ENCODE peak calls at places on chromosomes 7 and 10, in ten cellular contexts. One of them, this sample, is unnamed.
A peak's percentile ranks its signal among the peaks of the same experiment; 100 is the strongest.

GRCh38 chr7:135962802-135963201 is 14.4 kb downstream of the MTPN start:
- DNase-seq in A549: no peak
- DNase-seq in fibroblast of lung: no peak
- DNase-seq in fibroblast of pulmonary artery: no peak
- DNase-seq in Peyer's patch: no peak
- DNase-seq in Panc1: no peak
- DNase-seq in BE2C: no peak
- DNase-seq in suprapubic skin: no peak
- DNase-seq in hepatocyte: no peak
- DNase-seq in AG09309: no peak
- DNase-seq in this sample: no peak

GRCh38 chr7:42925630-42926029 is 6.3 kb downstream of the PSMA2 start:
- DNase-seq in A549: no peak
- DNase-seq in fibroblast of lung: no peak
- DNase-seq in fibroblast of pulmonary artery: no peak
- DNase-seq in Peyer's patch: no peak
- DNase-seq in Panc1: no peak
- DNase-seq in BE2C: no peak
- DNase-seq in suprapubic skin: no peak
- DNase-seq in hepatocyte: no peak
- DNase-seq in AG09309: no peak
- DNase-seq in this sample: no peak

GRCh38 chr10:112926906-112927688 is 22.9 kb upstream of the TCF7L2 start:
- DNase-seq in A549: no peak
- DNase-seq in fibroblast of lung: no peak
- DNase-seq in fibroblast of pulmonary artery: no peak
- DNase-seq in Peyer's patch: no peak
- DNase-seq in Panc1: no peak
- DNase-seq in BE2C: no peak
- DNase-seq in suprapubic skin: no peak
- DNase-seq in hepatocyte: no peak
- DNase-seq in AG09309: no peak
- DNase-seq in this sample: no peak

GRCh38 chr7:82275342-82275741 is 168.2 kb downstream of the CACNA2D1 start:
- DNase-seq in A549: no peak
- DNase-seq in fibroblast of lung: no peak
- DNase-seq in fibroblast of pulmonary artery: no peak
- DNase-seq in Peyer's patch: no peak
- DNase-seq in Panc1: no peak
- DNase-seq in BE2C: no peak
- DNase-seq in suprapubic skin: no peak
- DNase-seq in hepatocyte: no peak
- DNase-seq in AG09309: no peak
- DNase-seq in this sample: no peak

GRCh38 chr10:14926061-14926470 is 27.8 kb downstream of the DCLRE1C start:
- DNase-seq in A549: no peak
- DNase-seq in fibroblast of lung: no peak
- DNase-seq in fibroblast of pulmonary artery: no peak
- DNase-seq in Peyer's patch: no peak
- DNase-seq in Panc1: no peak
- DNase-seq in BE2C: no peak
- DNase-seq in suprapubic skin: no peak
- DNase-seq in hepatocyte: peak; percentile 71
- DNase-seq in AG09309: no peak
- DNase-seq in this sample: no peak

GRCh38 chr10:36351159-36351558 is 709.1 kb upstream of the FZD8 start:
- DNase-seq in A549: no peak
- DNase-seq in fibroblast of lung: no peak
- DNase-seq in fibroblast of pulmonary artery: peak; percentile 36
- DNase-seq in Peyer's patch: no peak
- DNase-seq in Panc1: no peak
- DNase-seq in BE2C: no peak
- DNase-seq in suprapubic skin: no peak
- DNase-seq in hepatocyte: no peak
- DNase-seq in AG09309: no peak
- DNase-seq in this sample: no peak

GRCh38 chr7:76310102-76310957 is 7.9 kb downstream of the HSPB1 start:
- DNase-seq in A549: no peak
- DNase-seq in fibroblast of lung: no peak
- DNase-seq in fibroblast of pulmonary artery: no peak
- DNase-seq in Peyer's patch: no peak
- DNase-seq in Panc1: no peak
- DNase-seq in BE2C: peak; percentile 84
- DNase-seq in suprapubic skin: no peak
- DNase-seq in hepatocyte: no peak
- DNase-seq in AG09309: no peak
- DNase-seq in this sample: no peak

GRCh38 chr7:47480576-47481538 is 101.1 kb downstream of the TNS3 start:
- DNase-seq in A549: no peak
- DNase-seq in fibroblast of lung: no peak
- DNase-seq in fibroblast of pulmonary artery: no peak
- DNase-seq in Peyer's patch: no peak
- DNase-seq in Panc1: no peak
- DNase-seq in BE2C: no peak
- DNase-seq in suprapubic skin: no peak
- DNase-seq in hepatocyte: no peak
- DNase-seq in AG09309: no peak
- DNase-seq in this sample: no peak

GRCh38 chr7:108211382-108212201 is 81.4 kb upstream of the LAMB4 start:
- DNase-seq in A549: peak; percentile 55
- DNase-seq in fibroblast of lung: peak; percentile 66
- DNase-seq in fibroblast of pulmonary artery: peak; percentile 85
- DNase-seq in Peyer's patch: no peak
- DNase-seq in Panc1: no peak
- DNase-seq in BE2C: peak; percentile 46
- DNase-seq in suprapubic skin: no peak
- DNase-seq in hepatocyte: no peak
- DNase-seq in AG09309: no peak
- DNase-seq in this sample: peak; percentile 7

GRCh38 chr10:119098576-119098975 is 5.3 kb upstream of the DENND10 start:
- DNase-seq in A549: no peak
- DNase-seq in fibroblast of lung: no peak
- DNase-seq in fibroblast of pulmonary artery: no peak
- DNase-seq in Peyer's patch: no peak
- DNase-seq in Panc1: no peak
- DNase-seq in BE2C: no peak
- DNase-seq in suprapubic skin: no peak
- DNase-seq in hepatocyte: no peak
- DNase-seq in AG09309: no peak
- DNase-seq in this sample: no peak

DNA sequence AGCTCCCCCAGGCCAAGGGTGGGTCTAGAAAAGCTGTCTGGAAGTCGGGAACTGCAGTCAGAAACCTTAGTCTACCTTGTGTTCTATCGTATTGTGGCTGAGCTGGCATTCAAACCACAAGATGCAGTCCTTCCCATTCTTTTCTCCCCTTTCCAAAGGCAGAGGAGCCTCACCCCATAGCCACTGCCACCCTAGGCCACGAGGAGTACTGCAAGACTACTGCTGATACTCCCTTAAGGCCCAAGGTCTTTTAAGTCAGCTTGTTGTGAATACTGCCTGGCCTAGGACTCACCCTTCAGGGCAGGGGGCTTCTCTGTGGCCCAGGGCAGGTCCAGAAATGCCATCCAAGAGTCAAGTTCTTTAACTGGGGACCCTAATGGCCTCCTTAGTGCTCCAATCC is 214.5 kb upstream of the CNTNAP2 start:
- DNase-seq in A549: no peak
- DNase-seq in fibroblast of lung: no peak
- DNase-seq in fibroblast of pulmonary artery: no peak
- DNase-seq in Peyer's patch: no peak
- DNase-seq in Panc1: no peak
- DNase-seq in BE2C: no peak
- DNase-seq in suprapubic skin: no peak
- DNase-seq in hepatocyte: no peak
- DNase-seq in AG09309: no peak
- DNase-seq in this sample: no peak
- TF ChIP-seq CTCF in A549: no peak
- TF ChIP-seq CTCF in fibroblast of lung: no peak
- TF ChIP-seq CTCF in fibroblast of pulmonary artery: no peak
- TF ChIP-seq CTCF in Peyer's patch: no peak
- TF ChIP-seq CTCF in Panc1: no peak
- TF ChIP-seq CTCF in BE2C: no peak
- TF ChIP-seq CTCF in suprapubic skin: no peak
- TF ChIP-seq CTCF in hepatocyte: no peak
- TF ChIP-seq CTCF in AG09309: no peak
- TF ChIP-seq CTCF in this sample: no peak

DNA sequence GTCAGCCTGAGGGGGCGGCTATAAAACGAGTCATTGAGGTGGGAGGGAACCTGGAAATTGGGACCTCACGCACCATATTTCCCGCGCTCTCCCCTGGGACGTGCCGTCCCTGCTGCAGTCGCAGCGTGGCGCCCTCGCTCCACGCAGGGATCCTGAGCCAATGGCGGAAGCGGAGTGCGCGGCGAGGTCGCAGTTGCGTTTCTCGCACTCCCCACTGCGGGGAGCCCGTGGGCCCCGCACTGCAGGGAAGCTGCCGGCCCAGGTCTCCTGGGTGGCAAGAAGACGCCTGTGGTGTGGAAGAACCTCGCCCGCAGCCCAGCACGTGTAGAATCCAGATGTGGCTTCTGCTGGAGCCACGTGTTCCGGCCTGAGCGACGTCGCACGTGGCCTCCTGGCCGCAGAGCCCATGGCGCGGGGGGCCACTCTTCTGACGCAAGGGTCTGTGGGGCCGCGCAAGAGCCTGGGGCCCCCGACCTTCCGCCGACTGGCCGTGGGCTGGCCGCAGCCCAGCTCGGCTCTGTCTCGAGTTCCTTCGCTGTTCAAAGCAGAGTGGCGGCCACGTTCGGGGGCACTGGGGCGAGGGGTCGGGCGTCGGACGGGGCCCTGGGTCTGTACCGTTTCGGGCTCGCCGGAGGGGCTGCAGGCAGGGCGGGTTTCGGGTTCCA is 26.4 kb downstream of the HIF1AN start:
- DNase-seq in A549: peak; percentile 86
- DNase-seq in fibroblast of lung: peak; percentile 57
- DNase-seq in fibroblast of pulmonary artery: peak; percentile 75
- DNase-seq in Peyer's patch: peak; percentile 37
- DNase-seq in Panc1: peak; percentile 30
- DNase-seq in BE2C: peak; percentile 89
- DNase-seq in suprapubic skin: no peak
- DNase-seq in hepatocyte: peak; percentile 89
- DNase-seq in AG09309: no peak
- DNase-seq in this sample: peak; percentile 24
- H3K4me3 ChIP-seq in A549: no peak overlapping the region
- H3K4me3 ChIP-seq in fibroblast of lung: no peak overlapping the region
- H3K4me3 ChIP-seq in fibroblast of pulmonary artery: no peak overlapping the region
- H3K4me3 ChIP-seq in Peyer's patch: no peak overlapping the region
- H3K4me3 ChIP-seq in Panc1: no peak overlapping the region
- H3K4me3 ChIP-seq in BE2C: no peak overlapping the region
- H3K4me3 ChIP-seq in suprapubic skin: no peak overlapping the region
- H3K4me3 ChIP-seq in hepatocyte: no peak overlapping the region
- H3K4me3 ChIP-seq in AG09309: no peak overlapping the region
- H3K4me3 ChIP-seq in this sample: no peak overlapping the region

GRCh38 chr7:100428967-100429636 is 529 bp upstream of the MEPCE start:
- DNase-seq in A549: peak; percentile 93
- DNase-seq in fibroblast of lung: peak; percentile 99
- DNase-seq in fibroblast of pulmonary artery: peak; percentile 100
- DNase-seq in Peyer's patch: peak; percentile 100
- DNase-seq in Panc1: peak; percentile 99
- DNase-seq in BE2C: peak; percentile 100
- DNase-seq in suprapubic skin: peak; percentile 100
- DNase-seq in hepatocyte: peak; percentile 100
- DNase-seq in AG09309: peak; percentile 98
- DNase-seq in this sample: peak; percentile 98
- TF ChIP-seq CTCF in A549: no peak
- TF ChIP-seq CTCF in fibroblast of lung: no peak
- TF ChIP-seq CTCF in fibroblast of pulmonary artery: no peak
- TF ChIP-seq CTCF in Peyer's patch: peak; percentile 35
- TF ChIP-seq CTCF in Panc1: no peak
- TF ChIP-seq CTCF in BE2C: no peak
- TF ChIP-seq CTCF in suprapubic skin: peak; percentile 14
- TF ChIP-seq CTCF in hepatocyte: no peak
- TF ChIP-seq CTCF in AG09309: no peak
- TF ChIP-seq CTCF in this sample: no peak

GRCh38 chr7:30912986-30913671 is 1.5 kb downstream of the AQP1 start:
- DNase-seq in A549: no peak
- DNase-seq in fibroblast of lung: no peak
- DNase-seq in fibroblast of pulmonary artery: no peak
- DNase-seq in Peyer's patch: no peak
- DNase-seq in Panc1: no peak
- DNase-seq in BE2C: peak; percentile 70
- DNase-seq in suprapubic skin: no peak
- DNase-seq in hepatocyte: no peak
- DNase-seq in AG09309: no peak
- DNase-seq in this sample: no peak

GRCh38 chr7:30914611-30915601 is 3.3 kb downstream of the AQP1 start:
- DNase-seq in A549: peak; percentile 28
- DNase-seq in fibroblast of lung: peak; percentile 53
- DNase-seq in fibroblast of pulmonary artery: peak; percentile 21
- DNase-seq in Peyer's patch: no peak
- DNase-seq in Panc1: peak; percentile 10
- DNase-seq in BE2C: peak; percentile 59
- DNase-seq in suprapubic skin: no peak
- DNase-seq in hepatocyte: no peak
- DNase-seq in AG09309: no peak
- DNase-seq in this sample: peak; percentile 61

GRCh38 chr7:30912454-30912985 is 867 bp downstream of the AQP1 start:
- DNase-seq in A549: no peak
- DNase-seq in fibroblast of lung: no peak
- DNase-seq in fibroblast of pulmonary artery: no peak
- DNase-seq in Peyer's patch: no peak
- DNase-seq in Panc1: no peak
- DNase-seq in BE2C: no peak
- DNase-seq in suprapubic skin: no peak
- DNase-seq in hepatocyte: no peak
- DNase-seq in AG09309: no peak
- DNase-seq in this sample: no peak

GRCh38 chr7:30915751-30916150 is 4.1 kb downstream of the AQP1 start:
- DNase-seq in A549: no peak
- DNase-seq in fibroblast of lung: no peak
- DNase-seq in fibroblast of pulmonary artery: no peak
- DNase-seq in Peyer's patch: no peak
- DNase-seq in Panc1: no peak
- DNase-seq in BE2C: no peak
- DNase-seq in suprapubic skin: no peak
- DNase-seq in hepatocyte: no peak
- DNase-seq in AG09309: no peak
- DNase-seq in this sample: no peak

DNA sequence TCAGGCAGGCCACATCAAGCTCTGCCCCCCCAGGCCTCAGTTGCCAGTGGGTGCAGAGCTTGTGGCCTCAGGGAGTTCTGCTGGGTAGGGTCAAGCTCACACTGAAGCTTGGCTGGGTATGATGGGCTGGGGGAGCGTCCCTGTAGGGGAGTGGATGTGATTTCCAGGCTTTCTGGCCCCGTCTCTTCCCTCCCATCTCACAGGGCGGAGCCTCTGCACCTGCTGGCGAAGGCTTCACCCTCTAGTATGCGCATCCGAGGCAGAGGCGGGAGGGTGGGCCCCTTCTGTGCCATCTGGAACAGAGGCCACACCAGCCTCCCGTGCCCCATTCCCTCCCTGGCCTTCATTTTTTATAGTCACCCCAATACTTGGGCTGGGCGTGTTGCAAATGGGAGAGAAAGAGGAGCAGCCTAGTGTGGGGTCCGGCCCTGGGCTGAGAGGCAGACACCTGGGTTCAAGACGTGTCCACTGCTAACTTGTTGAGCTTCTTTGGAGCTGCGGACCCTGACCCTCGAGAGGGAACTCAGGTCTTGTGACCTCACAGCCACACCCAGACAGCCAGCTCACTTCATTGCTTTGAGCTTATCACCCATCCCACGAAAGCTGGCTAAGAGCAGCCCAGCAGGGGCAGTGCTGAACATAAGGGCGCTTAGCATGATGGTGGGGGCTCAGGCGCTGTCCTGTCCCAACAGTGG is 2.3 kb downstream of the AQP1 start:
- DNase-seq in A549: no peak
- DNase-seq in fibroblast of lung: no peak
- DNase-seq in fibroblast of pulmonary artery: no peak
- DNase-seq in Peyer's patch: no peak
- DNase-seq in Panc1: no peak
- DNase-seq in BE2C: no peak
- DNase-seq in suprapubic skin: no peak
- DNase-seq in hepatocyte: peak; percentile 47
- DNase-seq in AG09309: no peak
- DNase-seq in this sample: no peak
- H3K4me3 ChIP-seq in A549: no peak overlapping the region
- H3K4me3 ChIP-seq in fibroblast of lung: no peak overlapping the region
- H3K4me3 ChIP-seq in fibroblast of pulmonary artery: no peak overlapping the region
- H3K4me3 ChIP-seq in Peyer's patch: peak overlapping the region; percentile 44
- H3K4me3 ChIP-seq in Panc1: no peak overlapping the region
- H3K4me3 ChIP-seq in BE2C: no peak overlapping the region
- H3K4me3 ChIP-seq in suprapubic skin: peak overlapping the region; percentile 36
- H3K4me3 ChIP-seq in hepatocyte: no peak overlapping the region
- H3K4me3 ChIP-seq in AG09309: no peak overlapping the region
- H3K4me3 ChIP-seq in this sample: no peak overlapping the region